ENCODE peak calls at places on chromosomes 12 and 14, in five cellular contexts. S, I, M, W and C are unnamed samples.

GRCh38 chr12:26833692-26834168 is 736 bp upstream of the ITPR2 start:
- DNase-seq in S (peak), I (peak), M (peak), W (peak), C (peak)

GRCh38 chr14:55160989-55161388 is 30.4 kb downstream of the DLGAP5 start:
- DNase-seq in I (no peak), M (no peak), S (no peak), W (peak), C (peak)

GRCh38 chr14:50403433-50403832 is 6.8 kb upstream of the CDKL1 start:
- DNase-seq in I (no peak), M (no peak), W (peak), S (no peak), C (peak)

GRCh38 chr14:22163051-22163450 is 426.0 kb downstream of the DAD1 start:
- DNase-seq in S (no peak), I (no peak), W (peak), M (peak), C (peak)

GRCh38 chr12:87929346-87929745 is 99.9 kb downstream of the C12orf50 start:
- DNase-seq in W (no peak), S (no peak), M (no peak), I (no peak), C (no peak)

GRCh38 chr12:116610971-116611541 is 51.9 kb downstream of the MAP1LC3B2 start:
- DNase-seq in M (no peak), I (no peak), S (no peak), W (no peak), C (no peak)

GRCh38 chr12:120932956-120933526 is 28.9 kb upstream of the SPPL3 start:
- DNase-seq in W (no peak), M (no peak), S (no peak), I (no peak), C (no peak)

GRCh38 chr12:59173696-59174095 is 253.4 kb upstream of the LRIG3 start:
- DNase-seq in S (no peak), M (peak), I (no peak), W (peak), C (no peak)

GRCh38 chr12:98635657-98636323 is 8.8 kb downstream of the IKBIP start:
- DNase-seq in M (peak), S (no peak), W (peak), I (no peak), C (peak)

GRCh38 chr14:100673085-100673806 is 53.4 kb upstream of the DLK1 start:
- DNase-seq in M (peak), I (no peak), W (no peak), S (peak), C (no peak)

GRCh38 chr14:104881369-104881979 is 16.4 kb downstream of the CEP170B start:
- DNase-seq in I (no peak), S (no peak), W (no peak), M (no peak), C (no peak)

GRCh38 chr14:101010293-101010692 is 106.8 kb upstream of the RTL1 start:
- DNase-seq in I (no peak), M (no peak), W (no peak), S (peak), C (no peak)

GRCh38 chr14:101669629-101670028 is 91.9 kb upstream of the PPP2R5C start:
- DNase-seq in S (no peak), W (no peak), M (no peak), I (no peak), C (no peak)

GRCh38 chr14:70181276-70181675 is 7.5 kb downstream of the SLC8A3 start:
- DNase-seq in I (no peak), S (no peak), W (no peak), M (no peak), C (no peak)

GRCh38 chr14:37232907-37233481 is 35.3 kb downstream of the MIPOL1 start:
- DNase-seq in I (peak), W (peak), S (no peak), M (peak), C (peak)

GRCh38 chr12:107461222-107461980 is 224.2 kb upstream of the PWP1 start:
- DNase-seq in M (no peak), W (peak), S (no peak), I (no peak), C (no peak)

GRCh38 chr12:48789858-48790326 is 1.0 kb upstream of the ADCY6 start:
- DNase-seq in W (no peak), M (no peak), I (no peak), S (no peak), C (no peak)

GRCh38 chr12:121534495-121535148 is 46.2 kb downstream of the KDM2B start:
- DNase-seq in S (peak), W (no peak), I (no peak), M (no peak), C (no peak)

GRCh38 chr12:102527256-102527720 is 46.9 kb upstream of the IGF1 start:
- DNase-seq in I (no peak), W (peak), M (no peak), S (no peak), C (no peak)

GRCh38 chr14:102906616-102907302 is 15.7 kb upstream of the AMN start:
- DNase-seq in I (no peak), W (no peak), S (no peak), M (no peak), C (no peak)

GRCh38 chr14:63717704-63718103 is 10.2 kb downstream of the SGPP1 start:
- DNase-seq in W (peak), I (no peak), M (peak), S (no peak), C (peak)

GRCh38 chr12:108394196-108394595 is 55.1 kb upstream of the CMKLR1 start:
- DNase-seq in M (no peak), W (no peak), S (no peak), I (no peak), C (no peak)

GRCh38 chr14:105250986-105251385 is 2.7 kb downstream of the BTBD6 start:
- DNase-seq in W (no peak), M (no peak), I (no peak), S (no peak), C (no peak)

GRCh38 chr14:20818861-20819260 is 16.2 kb upstream of the RNASE1 start:
- DNase-seq in S (no peak), I (no peak), M (peak), W (no peak), C (no peak)

GRCh38 chr12:93698307-93699092 is 21.3 kb downstream of the CRADD start:
- DNase-seq in S (no peak), M (no peak), W (peak), I (no peak), C (peak)

GRCh38 chr12:131720921-131721320 is 10.0 kb downstream of the SFSWAP start:
- DNase-seq in W (no peak), S (no peak), I (no peak), M (peak), C (no peak)

GRCh38 chr14:76863724-76864407 is 37.7 kb downstream of the LRRC74A start:
- DNase-seq in S (no peak), I (no peak), W (no peak), M (no peak), C (no peak)

GRCh38 chr14:79586401-79586800 is 624.9 kb downstream of the DIO2 start:
- DNase-seq in M (no peak), S (no peak), I (no peak), W (no peak), C (no peak)

GRCh38 chr12:45670339-45671065 is 59.0 kb upstream of the ARID2 start:
- DNase-seq in M (no peak), I (no peak), S (no peak), W (no peak), C (no peak)

DNA sequence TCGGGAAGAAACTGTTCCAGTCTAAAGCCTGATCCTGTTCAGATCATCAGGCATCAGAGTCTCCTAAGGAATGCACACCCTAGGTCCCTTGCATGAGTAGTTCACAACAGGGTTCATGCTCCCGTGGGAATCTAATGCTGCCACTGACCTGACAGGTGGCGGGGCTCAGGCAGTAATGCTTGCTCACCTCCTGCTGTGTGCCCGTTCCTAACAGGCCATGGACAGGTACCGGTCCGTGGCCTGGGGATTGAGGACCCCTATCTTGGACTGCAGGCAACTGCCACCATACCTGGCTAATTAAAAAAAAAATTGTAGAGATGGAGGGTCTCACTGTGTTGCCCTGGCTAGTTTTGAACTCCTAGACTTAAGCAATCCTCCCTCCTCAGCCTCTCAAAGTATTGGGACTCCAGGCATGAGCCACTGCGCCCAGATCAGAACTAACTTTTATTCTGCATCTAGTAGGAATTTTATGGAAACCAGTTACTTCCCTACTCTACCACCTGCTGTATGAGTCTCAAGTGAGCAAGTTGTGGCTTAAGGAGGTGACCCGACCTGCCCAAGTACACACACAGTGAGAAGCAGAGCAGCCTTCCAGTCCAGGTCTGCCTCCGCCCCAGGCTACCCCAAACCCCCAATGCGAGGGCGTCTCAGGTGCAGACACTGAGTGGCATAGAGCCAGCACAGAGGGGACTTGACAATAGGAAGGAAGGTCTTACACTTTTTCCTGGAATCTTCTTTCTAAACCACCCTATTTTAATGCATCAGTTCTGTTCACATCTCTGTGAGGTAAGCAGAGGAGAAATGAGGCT is 2.5 kb upstream of the PAPLN start:
- DNase-seq in W (no peak), S (no peak), M (no peak), I (no peak), C (no peak)
- H2AK5ac ChIP-seq in W (peak), S (no peak), M (no peak), I (peak), C (no peak)

GRCh38 chr14:65414961-65415589 is 2.5 kb downstream of the FUT8 start:
- DNase-seq in I (no peak), M (no peak), W (peak), S (no peak), C (peak)

GRCh38 chr14:65412881-65413738 is 580 bp downstream of the FUT8 start:
- DNase-seq in M (peak), S (peak), W (peak), I (peak), C (peak)

GRCh38 chr14:65413739-65414045 is 1.2 kb downstream of the FUT8 start:
- DNase-seq in S (no peak), W (no peak), M (no peak), I (no peak), C (no peak)

GRCh38 chr14:65412189-65412846 is at the start of gene FUT8:
- DNase-seq in S (peak), M (peak), W (peak), I (peak), C (peak)

GRCh38 chr14:65415613-65416012 is 3.1 kb downstream of the FUT8 start:
- DNase-seq in I (no peak), S (no peak), W (no peak), M (no peak), C (no peak)
- H3K9ac ChIP-seq in I (no peak), S (no peak), W (no peak), M (no peak), C (peak)

GRCh38 chr12:105935106-105935505 is 203.6 kb downstream of the NUAK1 start:
- DNase-seq in S (no peak), M (no peak), W (peak), I (no peak), C (no peak)

GRCh38 chr12:105935981-105936380 is 202.8 kb downstream of the NUAK1 start:
- DNase-seq in S (no peak), W (peak), I (no peak), M (no peak), C (peak)

GRCh38 chr12:105933671-105934665 is 204.8 kb downstream of the NUAK1 start:
- DNase-seq in M (no peak), W (peak), I (no peak), S (no peak), C (peak)

GRCh38 chr12:105939181-105939721 is 199.5 kb downstream of the NUAK1 start:
- DNase-seq in M (no peak), W (no peak), S (no peak), I (no peak), C (no peak)

GRCh38 chr12:105936496-105936895 is 202.3 kb downstream of the NUAK1 start:
- DNase-seq in I (no peak), M (no peak), S (no peak), W (no peak), C (no peak)
- H2AK5ac ChIP-seq in I (no peak), M (no peak), S (no peak), W (peak), C (peak)

GRCh38 chr12:6313326-6313940 is 3.0 kb downstream of the PLEKHG6 start:
- DNase-seq in I (no peak), W (no peak), S (peak), M (no peak), C (no peak)

GRCh38 chr12:6311822-6312528 is 1.5 kb downstream of the PLEKHG6 start:
- DNase-seq in M (no peak), W (no peak), I (no peak), S (no peak), C (no peak)

GRCh38 chr12:6312529-6313325 is 2.2 kb downstream of the PLEKHG6 start:
- DNase-seq in M (peak), W (no peak), I (no peak), S (peak), C (peak)

GRCh38 chr12:6307521-6307920 is 3.0 kb upstream of the PLEKHG6 start:
- DNase-seq in S (no peak), M (no peak), I (no peak), W (no peak), C (no peak)

DNA sequence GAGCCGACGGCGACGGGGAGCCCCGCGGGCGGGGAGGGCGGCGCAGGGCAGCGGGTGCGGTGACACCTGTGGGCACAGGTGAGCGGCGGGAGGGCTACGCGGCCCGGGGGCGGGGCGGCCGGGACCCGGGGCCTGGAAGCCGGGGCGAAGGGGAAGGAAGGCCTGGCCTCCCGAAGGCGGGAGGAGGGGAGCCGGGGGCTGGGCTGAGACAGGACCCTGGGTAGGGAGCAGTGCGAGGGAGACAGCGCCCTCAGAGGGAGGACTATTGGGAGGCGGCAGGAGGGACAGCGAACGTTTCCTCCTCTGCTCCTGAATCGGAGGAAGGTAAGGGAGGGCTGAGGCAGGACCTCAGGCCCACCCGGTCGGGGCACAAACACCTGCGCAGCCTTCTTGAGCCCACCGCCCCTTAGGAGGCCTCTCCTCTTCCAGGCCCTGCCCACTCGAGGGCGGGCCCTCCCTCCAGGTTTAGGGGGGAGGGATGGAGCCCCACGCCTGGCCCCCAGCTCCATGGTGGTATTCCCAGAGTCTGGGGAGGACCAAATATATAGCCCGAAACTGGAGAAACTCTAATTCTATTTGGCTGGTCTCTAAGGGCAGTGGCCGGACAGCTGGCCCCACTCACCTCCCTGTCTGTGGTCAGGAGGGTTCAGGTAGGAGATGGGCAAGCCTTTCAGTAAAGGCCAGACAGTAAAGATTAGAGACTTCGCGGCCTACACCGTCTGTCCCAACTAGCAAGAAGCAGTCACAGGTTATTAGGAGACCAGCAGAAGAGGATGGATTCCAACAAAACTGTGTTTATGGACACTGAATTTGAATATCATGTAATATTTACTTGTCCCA is 509 bp downstream of the PLEKHG6 start:
- DNase-seq in I (no peak), W (no peak), S (peak), M (peak), C (no peak)
- H3K9ac ChIP-seq in I (peak), W (no peak), S (no peak), M (peak), C (no peak)

GRCh38 chr12:32669584-32669983 is 9.5 kb upstream of the DNM1L start:
- DNase-seq in I (no peak), S (no peak), W (no peak), M (no peak), C (no peak)
- H2AK5ac ChIP-seq in I (no peak), S (no peak), W (no peak), M (no peak), C (no peak)

GRCh38 chr14:52551696-52552062 is 626 bp downstream of the TXNDC16 start:
- DNase-seq in W (peak), S (no peak), M (no peak), I (peak), C (peak)
- H3K9ac ChIP-seq in W (peak), S (peak), M (peak), I (peak), C (peak)